ENCODE peak calls at places on chromosomes 5 and 9, in five cellular contexts. R is fibroblast of lung; W is CD8-positive, alpha-beta T cell; H is astrocyte; L is PC-9. T is an unnamed sample.

GRCh38 chr5:145938699-145939531 is 2.5 kb downstream of the SH3RF2 start:
- DNase-seq in L (peak; percentile 41), H (peak; percentile 58), W (no peak), R (peak; percentile 70), T (no peak)

GRCh38 chr9:27377811-27378345 is 80.9 kb upstream of the EQTN start:
- DNase-seq in R (no peak), H (no peak), W (no peak), L (no peak), T (no peak)

GRCh38 chr9:100933656-100934055 is 94.9 kb upstream of the PLPPR1 start:
- DNase-seq in W (no peak), H (peak; percentile 64), R (peak; percentile 69), L (no peak), T (peak; percentile 20)

GRCh38 chr5:600551-601541 is 11.3 kb upstream of the CEP72 start:
- DNase-seq in H (no peak), R (no peak), L (no peak), W (no peak), T (no peak)

GRCh38 chr9:34987160-34988040 is 2.1 kb upstream of the DNAJB5 start:
- DNase-seq in H (no peak), R (no peak), L (no peak), W (no peak), T (no peak)

GRCh38 chr5:139481122-139481533 is 1.4 kb downstream of the STING1 start:
- DNase-seq in W (peak; percentile 42), R (no peak), H (no peak), L (peak; percentile 31), T (no peak)

GRCh38 chr5:148992265-148992664 is 70.6 kb downstream of the SH3TC2 start:
- DNase-seq in R (no peak), L (no peak), H (no peak), W (no peak), T (no peak)

GRCh38 chr5:87411586-87412416 is 929 bp downstream of the CCNH start:
- DNase-seq in L (peak; percentile 6), R (peak; percentile 76), H (peak; percentile 72), W (peak; percentile 27), T (peak; percentile 59)

GRCh38 chr5:1726469-1726865 is 73.2 kb downstream of the MRPL36 start:
- DNase-seq in L (peak; percentile 1), H (no peak), R (no peak), W (peak; percentile 5), T (no peak)

GRCh38 chr5:72402381-72402890 is 82.3 kb downstream of the PTCD2 start:
- DNase-seq in R (peak; percentile 69), L (no peak), W (no peak), H (peak; percentile 61), T (peak; percentile 87)

GRCh38 chr5:143913008-143913752 is 101.2 kb downstream of the HMHB1 start:
- DNase-seq in H (peak; percentile 87), R (peak; percentile 91), L (no peak), W (no peak), T (peak; percentile 62)

GRCh38 chr5:130571076-130571475 is 594.0 kb downstream of the HINT1 start:
- DNase-seq in R (no peak), W (no peak), L (no peak), H (no peak), T (peak; percentile 83)

GRCh38 chr5:59893436-59894227 is at the start of gene PDE4D:
- DNase-seq in L (no peak), W (no peak), R (peak; percentile 67), H (peak; percentile 52), T (peak; percentile 86)

GRCh38 chr5:123597018-123597417 is 85.0 kb downstream of the CSNK1G3 start:
- DNase-seq in R (no peak), W (no peak), H (no peak), L (no peak), T (no peak)

GRCh38 chr5:78726003-78726402 is 77.4 kb upstream of the LHFPL2 start:
- DNase-seq in R (no peak), H (no peak), W (no peak), L (no peak), T (no peak)

GRCh38 chr9:86720893-86721698 is 226.2 kb downstream of the GAS1 start:
- DNase-seq in L (peak; percentile 57), W (no peak), H (peak; percentile 66), R (peak; percentile 67), T (peak; percentile 32)

GRCh38 chr9:8362250-8362649 is 562.7 kb upstream of the DMAC1 start:
- DNase-seq in L (no peak), R (no peak), W (no peak), H (no peak), T (no peak)

GRCh38 chr9:37996050-37996811 is 72.8 kb downstream of the SHB start:
- DNase-seq in H (no peak), R (no peak), L (no peak), W (no peak), T (no peak)

GRCh38 chr9:34337404-34337803 is 8.0 kb downstream of the NUDT2 start:
- DNase-seq in H (no peak), L (no peak), R (no peak), W (no peak), T (no peak)

GRCh38 chr5:132886064-132886823 is 12.8 kb downstream of the LEAP2 start:
- DNase-seq in H (no peak), W (no peak), L (no peak), R (no peak), T (no peak)

GRCh38 chr5:153276151-153276550 is 214.3 kb upstream of the GRIA1 start:
- DNase-seq in W (no peak), L (peak; percentile 22), H (peak; percentile 16), R (peak; percentile 29), T (peak; percentile 13)

DNA sequence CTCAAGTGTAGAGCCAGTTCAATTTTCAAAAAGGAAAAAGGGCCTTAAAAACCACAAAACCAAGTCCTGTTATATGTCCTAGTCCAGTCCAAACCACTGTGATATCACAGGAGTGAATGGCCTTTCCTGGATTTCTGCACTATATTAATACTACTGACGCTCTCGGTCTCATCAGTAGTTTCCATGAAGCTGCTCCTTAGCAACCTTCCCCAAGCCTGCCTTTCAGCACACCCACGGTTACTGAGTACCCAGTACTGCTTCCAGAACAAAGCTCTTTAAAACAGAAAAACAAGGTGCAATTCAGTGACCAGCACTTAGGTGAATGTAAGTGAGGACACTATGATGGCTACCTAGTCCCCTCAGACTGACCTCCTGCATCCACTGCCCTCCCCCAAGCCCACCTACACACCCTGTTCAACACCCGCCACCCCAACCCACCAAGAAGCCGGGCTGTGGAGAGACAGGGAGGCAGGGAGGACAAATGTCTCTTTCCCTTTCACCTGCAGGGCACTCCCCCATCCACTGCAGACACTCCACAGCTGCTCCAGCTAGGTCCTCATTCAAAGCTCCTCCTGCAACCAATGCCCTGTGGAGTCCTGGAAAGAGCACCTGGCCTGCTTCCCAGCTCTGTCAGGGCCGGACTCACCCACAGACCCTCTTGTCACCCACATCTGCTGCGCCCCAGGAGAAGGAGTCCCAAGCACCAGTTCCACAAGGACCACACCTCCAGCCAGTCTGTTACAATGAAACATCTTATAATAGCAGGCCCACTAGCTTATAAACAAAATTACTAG is 25.9 kb downstream of the PSMB7 start:
- DNase-seq in L (no peak), H (no peak), W (no peak), R (no peak), T (no peak)
- H3K4me1 ChIP-seq in L (peaks cover 78% of the 10 kb centered on the region), H (peaks cover 39% of the 10 kb centered on the region), W (peaks cover 11% of the 10 kb centered on the region), R (peaks cover 35% of the 10 kb centered on the region), T (peaks cover 62% of the 10 kb centered on the region)

GRCh38 chr5:10723519-10723918 is 37.5 kb downstream of the DAP start:
- DNase-seq in R (no peak), H (no peak), L (no peak), W (no peak), T (no peak)

GRCh38 chr5:10726179-10726912 is 34.7 kb downstream of the DAP start:
- DNase-seq in W (no peak), H (no peak), R (peak; percentile 31), L (peak; percentile 29), T (no peak)

GRCh38 chr5:10725636-10726035 is 35.4 kb downstream of the DAP start:
- DNase-seq in W (no peak), H (no peak), L (no peak), R (no peak), T (no peak)

GRCh38 chr5:10726913-10727517 is 34.0 kb downstream of the DAP start:
- DNase-seq in L (no peak), R (no peak), W (no peak), H (no peak), T (no peak)

DNA sequence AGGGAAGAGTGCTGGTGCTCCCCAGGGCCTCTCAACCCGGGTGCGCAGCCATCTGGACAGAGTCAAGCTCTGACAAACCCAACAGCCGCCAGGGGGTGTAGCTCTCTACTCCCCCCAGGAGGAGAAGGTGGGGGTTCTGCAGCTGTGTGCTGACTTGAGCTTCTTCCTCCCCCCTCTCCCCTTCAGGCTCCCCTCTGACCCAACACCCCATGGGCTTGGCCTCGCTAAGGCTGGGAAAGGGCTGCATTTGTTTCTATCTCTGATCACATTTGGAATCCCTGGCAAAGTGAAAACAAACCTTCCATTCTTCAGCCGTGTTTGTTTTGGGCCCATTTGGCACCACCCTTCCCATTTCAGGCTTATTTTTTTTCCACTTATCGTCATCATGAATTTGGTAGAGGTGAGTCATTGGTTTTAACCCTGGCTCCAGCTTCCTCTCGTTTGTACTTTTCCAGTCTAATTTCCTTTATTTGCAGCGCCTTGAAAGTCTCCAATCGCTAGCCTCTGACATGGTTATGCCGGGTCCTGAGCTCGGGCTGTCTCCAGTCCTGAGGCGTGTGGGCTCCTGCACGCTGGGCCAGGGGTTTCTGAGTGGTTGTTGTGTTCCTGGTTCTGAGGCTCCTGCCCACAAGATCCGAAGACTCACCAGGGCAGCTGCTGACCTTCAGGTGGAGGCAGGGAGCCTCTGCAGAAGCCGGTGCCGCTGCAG is 36.1 kb downstream of the DAP start:
- DNase-seq in H (peak; percentile 92), R (peak; percentile 93), W (no peak), L (peak; percentile 86), T (peak; percentile 79)
- H3K4me3 ChIP-seq in H (peak overlapping the region; percentile 24), R (no peak overlapping the region), W (no peak overlapping the region), L (peak overlapping the region; percentile 43), T (peak overlapping the region; percentile 63)

GRCh38 chr5:80149161-80149609 is 106.7 kb downstream of the SERINC5 start:
- DNase-seq in L (no peak), R (no peak), H (no peak), W (no peak), T (no peak)
- H3K36me3 ChIP-seq in L (peaks cover 42% of the 10 kb centered on the region), R (no peaks in the 10 kb centered on the region), H (peaks cover 5% of the 10 kb centered on the region), W (peaks cover 50% of the 10 kb centered on the region), T (peaks cover 5% of the 10 kb centered on the region)

GRCh38 chr5:3007577-3007976 is 256.1 kb upstream of the IRX2 start:
- DNase-seq in W (no peak), R (no peak), H (no peak), L (no peak), T (no peak)

GRCh38 chr5:3006526-3006925 is 255.0 kb upstream of the IRX2 start:
- DNase-seq in L (no peak), R (no peak), H (no peak), W (no peak), T (no peak)

GRCh38 chr5:3004361-3005080 is 253.0 kb upstream of the IRX2 start:
- DNase-seq in H (no peak), L (no peak), R (no peak), W (no peak), T (no peak)

GRCh38 chr5:3009605-3010004 is 258.1 kb upstream of the IRX2 start:
- DNase-seq in W (no peak), L (no peak), R (no peak), H (no peak), T (no peak)

DNA sequence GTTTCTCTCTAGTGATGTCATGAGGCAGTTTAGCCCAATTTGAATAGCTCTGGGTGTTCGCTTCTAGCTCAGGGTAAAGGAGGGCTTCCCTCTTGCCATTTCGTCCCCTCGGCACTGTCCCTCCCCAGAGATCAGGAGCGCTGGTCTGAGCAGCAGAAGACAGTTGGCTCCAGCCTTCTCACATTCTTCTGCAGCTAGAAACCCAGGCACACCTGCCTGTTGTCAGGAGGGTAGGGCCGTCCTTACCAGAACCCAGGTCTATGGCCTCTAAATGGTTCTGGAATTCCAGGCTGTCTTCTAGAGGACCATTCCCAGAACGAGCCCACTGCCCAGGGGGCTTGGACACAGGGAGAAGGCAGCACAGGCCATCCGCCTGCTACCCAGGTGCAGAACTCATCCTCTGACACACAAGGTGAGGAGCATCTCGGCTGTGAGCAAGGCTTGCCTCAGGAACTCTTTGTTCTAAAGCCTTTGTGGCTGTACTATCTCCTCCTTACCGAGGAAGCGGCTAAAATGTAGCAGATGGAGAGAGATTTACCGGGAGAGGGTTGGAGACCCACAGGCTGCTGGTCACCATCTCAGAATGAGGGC is 255.6 kb upstream of the IRX2 start:
- DNase-seq in R (no peak), W (no peak), L (no peak), H (no peak), T (no peak)
- H3K4me1 ChIP-seq in R (no peaks in the 10 kb centered on the region), W (no peaks in the 10 kb centered on the region), L (no peaks in the 10 kb centered on the region), H (no peaks in the 10 kb centered on the region), T (no peaks in the 10 kb centered on the region)